ENCODE peak calls at places on chromosomes 3 and 15, in seven cellular contexts. A is AG08395; S is activated T-cell treated with anti-CD3 and anti-CD28 coated beads, Interleukin-2, amount 50 U/mL, for 72 hours; W is activated B cell treated with CpG ODN at 0.5 μM for 24 hours; C is fibroblast of pulmonary artery; D is NCI-H345; G is Peyer's patch. H is an unnamed sample.

GRCh38 chr3:173988912-173989311 is 591.4 kb downstream of the NLGN1 start:
- DNase-seq in A (no peak), S (no peak), W (no peak), C (no peak), D (no peak), G (no peak), H (no peak)

GRCh38 chr3:170848294-170848917 is 21.6 kb downstream of the RPL22L1 start:
- DNase-seq in A (peak; percentile 53), S (no peak), W (no peak), C (peak; percentile 55), D (no peak), G (no peak), H (peak; percentile 39)

GRCh38 chr15:65329298-65329990 is 25.0 kb downstream of the RNU5B-1 start:
- DNase-seq in A (no peak), S (no peak), W (no peak), C (no peak), D (no peak), G (no peak), H (no peak)

GRCh38 chr3:17491601-17492000 is 250.8 kb downstream of the TBC1D5 start:
- DNase-seq in A (no peak), S (no peak), W (no peak), C (peak; percentile 77), D (no peak), G (no peak), H (peak; percentile 86)

GRCh38 chr15:97168704-97169475 is 791.6 kb upstream of the ARRDC4 start:
- DNase-seq in A (no peak), S (no peak), W (no peak), C (no peak), D (peak; percentile 90), G (no peak), H (no peak)

GRCh38 chr15:96262497-96263268 is 67.8 kb upstream of the NR2F2 start:
- DNase-seq in A (no peak), S (no peak), W (no peak), C (no peak), D (no peak), G (no peak), H (peak; percentile 69)

GRCh38 chr3:138944136-138944658 is 2.7 kb downstream of the FOXL2 start:
- DNase-seq in A (no peak), S (no peak), W (no peak), C (no peak), D (no peak), G (no peak), H (peak; percentile 11)

GRCh38 chr3:27681249-27681748 is 40.8 kb downstream of the EOMES start:
- DNase-seq in A (peak; percentile 70), S (peak; percentile 28), W (no peak), C (peak; percentile 89), D (peak; percentile 23), G (no peak), H (peak; percentile 80)

GRCh38 chr3:86815880-86816279 is 175.1 kb downstream of the VGLL3 start:
- DNase-seq in A (no peak), S (no peak), W (no peak), C (no peak), D (no peak), G (no peak), H (no peak)

GRCh38 chr3:178036745-178037144 is 499.5 kb upstream of the KCNMB2 start:
- DNase-seq in A (peak; percentile 45), S (no peak), W (no peak), C (peak; percentile 36), D (no peak), G (no peak), H (peak; percentile 82)

GRCh38 chr3:172919297-172919683 is 168.8 kb downstream of the ECT2 start:
- DNase-seq in A (no peak), S (no peak), W (no peak), C (no peak), D (no peak), G (no peak), H (no peak)

GRCh38 chr3:152403632-152404066 is 134.9 kb downstream of the MBNL1 start:
- DNase-seq in A (no peak), S (no peak), W (no peak), C (peak; percentile 27), D (no peak), G (no peak), H (peak; percentile 71)

GRCh38 chr15:50046868-50047267 is 72.2 kb downstream of the ATP8B4 start:
- DNase-seq in A (no peak), S (no peak), W (no peak), C (no peak), D (no peak), G (no peak), H (peak; percentile 79)

GRCh38 chr3:195001261-195001660 is 269.7 kb downstream of the XXYLT1 start:
- DNase-seq in A (no peak), S (no peak), W (no peak), C (no peak), D (no peak), G (no peak), H (no peak)

GRCh38 chr3:147864754-147865354 is 455.7 kb downstream of the ZIC1 start:
- DNase-seq in A (no peak), S (no peak), W (no peak), C (no peak), D (no peak), G (no peak), H (no peak)

GRCh38 chr3:54939591-54940300 is 11.9 kb upstream of the LRTM1 start:
- DNase-seq in A (peak; percentile 59), S (no peak), W (no peak), C (no peak), D (no peak), G (no peak), H (no peak)

GRCh38 chr3:143037867-143038266 is 36.5 kb downstream of the U2SURP start:
- DNase-seq in A (no peak), S (no peak), W (no peak), C (no peak), D (no peak), G (no peak), H (no peak)

GRCh38 chr3:162721736-162722135 is 1225.1 kb downstream of the OTOL1 start:
- DNase-seq in A (no peak), S (no peak), W (no peak), C (no peak), D (no peak), G (no peak), H (no peak)

H was measured in fibroblast of villous mesenchyme.